ENCODE peak calls at places on chromosomes 2 and 18, in five cellular contexts. One of them, this sample, is unnamed. For H3K9me2, the result is how much of the 10 kb centered on the place peaks cover.

GRCh38 chr2:73085691-73086090 is 14.2 kb upstream of the SFXN5 start:
- DNase-seq in Karpas-422: peak
- DNase-seq in PC-9: peak
- DNase-seq in hepatocyte: peak
- DNase-seq in HCT116: no peak
- DNase-seq in this sample: peak

GRCh38 chr2:158253170-158253569 is 151.5 kb downstream of the UPP2 start:
- DNase-seq in Karpas-422: no peak
- DNase-seq in HCT116: no peak
- DNase-seq in hepatocyte: no peak
- DNase-seq in PC-9: no peak
- DNase-seq in this sample: no peak

GRCh38 chr2:215713393-215713792 is 277.5 kb upstream of the FN1 start:
- DNase-seq in HCT116: no peak
- DNase-seq in Karpas-422: no peak
- DNase-seq in hepatocyte: peak
- DNase-seq in PC-9: no peak
- DNase-seq in this sample: peak

GRCh38 chr2:52269696-52270485 is 1238.0 kb upstream of the NRXN1 start:
- DNase-seq in PC-9: no peak
- DNase-seq in hepatocyte: no peak
- DNase-seq in HCT116: no peak
- DNase-seq in Karpas-422: no peak
- DNase-seq in this sample: peak

GRCh38 chr18:44835555-44836156 is 155.0 kb downstream of the SETBP1 start:
- DNase-seq in PC-9: no peak
- DNase-seq in HCT116: no peak
- DNase-seq in hepatocyte: no peak
- DNase-seq in Karpas-422: no peak
- DNase-seq in this sample: no peak

GRCh38 chr2:50514881-50515280 is 517.1 kb downstream of the NRXN1 start:
- DNase-seq in HCT116: no peak
- DNase-seq in PC-9: no peak
- DNase-seq in hepatocyte: no peak
- DNase-seq in Karpas-422: no peak
- DNase-seq in this sample: no peak

GRCh38 chr2:86140969-86141392 is 34.9 kb downstream of the PTCD3 start:
- DNase-seq in HCT116: no peak
- DNase-seq in PC-9: no peak
- DNase-seq in Karpas-422: no peak
- DNase-seq in hepatocyte: no peak
- DNase-seq in this sample: peak

GRCh38 chr18:74251297-74252031 is 40.3 kb downstream of the CYB5A start:
- DNase-seq in PC-9: no peak
- DNase-seq in HCT116: no peak
- DNase-seq in Karpas-422: no peak
- DNase-seq in hepatocyte: peak
- DNase-seq in this sample: peak

GRCh38 chr2:236250286-236250685 is 13.9 kb downstream of the ASB18 start:
- DNase-seq in HCT116: no peak
- DNase-seq in hepatocyte: no peak
- DNase-seq in Karpas-422: no peak
- DNase-seq in PC-9: peak
- DNase-seq in this sample: no peak

GRCh38 chr2:16664809-16665745 is 557 bp downstream of the CYRIA start:
- DNase-seq in HCT116: no peak
- DNase-seq in hepatocyte: no peak
- DNase-seq in PC-9: no peak
- DNase-seq in Karpas-422: no peak
- DNase-seq in this sample: no peak

GRCh38 chr18:77481541-77481940 is 231.9 kb downstream of the GALR1 start:
- DNase-seq in Karpas-422: no peak
- DNase-seq in PC-9: no peak
- DNase-seq in hepatocyte: no peak
- DNase-seq in HCT116: no peak
- DNase-seq in this sample: no peak

GRCh38 chr18:69999671-70000070 is 52.0 kb upstream of the CD226 start:
- DNase-seq in hepatocyte: no peak
- DNase-seq in Karpas-422: no peak
- DNase-seq in HCT116: no peak
- DNase-seq in PC-9: no peak
- DNase-seq in this sample: no peak

GRCh38 chr18:28961669-28962228 is 784.8 kb upstream of the CDH2 start:
- DNase-seq in PC-9: no peak
- DNase-seq in HCT116: peak
- DNase-seq in Karpas-422: peak
- DNase-seq in hepatocyte: peak
- DNase-seq in this sample: peak

GRCh38 chr2:121066526-121066925 is 218.5 kb downstream of the TFCP2L1 start:
- DNase-seq in hepatocyte: no peak
- DNase-seq in PC-9: no peak
- DNase-seq in Karpas-422: no peak
- DNase-seq in HCT116: no peak
- DNase-seq in this sample: no peak

GRCh38 chr2:62447411-62447810 is 58.6 kb downstream of the TMEM17 start:
- DNase-seq in PC-9: no peak
- DNase-seq in HCT116: no peak
- DNase-seq in hepatocyte: no peak
- DNase-seq in Karpas-422: no peak
- DNase-seq in this sample: no peak

GRCh38 chr2:195009202-195009601 is 647.8 kb upstream of the SLC39A10 start:
- DNase-seq in PC-9: no peak
- DNase-seq in hepatocyte: no peak
- DNase-seq in Karpas-422: no peak
- DNase-seq in HCT116: no peak
- DNase-seq in this sample: peak

GRCh38 chr2:216633616-216634316 is 546 bp downstream of the IGFBP2 start:
- DNase-seq in Karpas-422: no peak
- DNase-seq in HCT116: no peak
- DNase-seq in PC-9: peak
- DNase-seq in hepatocyte: no peak
- DNase-seq in this sample: peak

GRCh38 chr2:70035344-70035844 is 51.9 kb upstream of the PCBP1 start:
- DNase-seq in hepatocyte: no peak
- DNase-seq in Karpas-422: no peak
- DNase-seq in PC-9: no peak
- DNase-seq in HCT116: no peak
- DNase-seq in this sample: peak

GRCh38 chr2:38966006-38966405 is 76.3 kb downstream of the ARHGEF33 start:
- DNase-seq in HCT116: no peak
- DNase-seq in Karpas-422: no peak
- DNase-seq in PC-9: no peak
- DNase-seq in hepatocyte: no peak
- DNase-seq in this sample: no peak

GRCh38 chr2:38957972-38958371 is 68.3 kb downstream of the ARHGEF33 start:
- DNase-seq in HCT116: no peak
- DNase-seq in hepatocyte: no peak
- DNase-seq in Karpas-422: no peak
- DNase-seq in PC-9: no peak
- DNase-seq in this sample: no peak

GRCh38 chr2:38959464-38959863 is 69.8 kb downstream of the ARHGEF33 start:
- DNase-seq in PC-9: no peak
- DNase-seq in HCT116: no peak
- DNase-seq in hepatocyte: no peak
- DNase-seq in Karpas-422: no peak
- DNase-seq in this sample: no peak

GRCh38 chr2:38959938-38960608 is 70.4 kb downstream of the ARHGEF33 start:
- DNase-seq in Karpas-422: no peak
- DNase-seq in hepatocyte: peak
- DNase-seq in HCT116: no peak
- DNase-seq in PC-9: peak
- DNase-seq in this sample: peak

GRCh38 chr2:38960609-38961320 is 71.1 kb downstream of the ARHGEF33 start:
- DNase-seq in HCT116: no peak
- DNase-seq in hepatocyte: no peak
- DNase-seq in Karpas-422: no peak
- DNase-seq in PC-9: no peak
- DNase-seq in this sample: no peak
- H3K4me3 ChIP-seq in HCT116: no peak
- H3K4me3 ChIP-seq in hepatocyte: no peak
- H3K4me3 ChIP-seq in Karpas-422: no peak
- H3K4me3 ChIP-seq in PC-9: no peak
- H3K4me3 ChIP-seq in this sample: peak

GRCh38 chr2:128640847-128641360 is 322.2 kb upstream of the HS6ST1 start:
- DNase-seq in Karpas-422: no peak
- DNase-seq in hepatocyte: no peak
- DNase-seq in HCT116: no peak
- DNase-seq in PC-9: no peak
- DNase-seq in this sample: no peak

GRCh38 chr2:128640166-128640846 is 321.6 kb upstream of the HS6ST1 start:
- DNase-seq in PC-9: no peak
- DNase-seq in hepatocyte: no peak
- DNase-seq in Karpas-422: no peak
- DNase-seq in HCT116: no peak
- DNase-seq in this sample: peak

GRCh38 chr2:128637481-128638155 is 318.9 kb upstream of the HS6ST1 start:
- DNase-seq in hepatocyte: no peak
- DNase-seq in Karpas-422: no peak
- DNase-seq in HCT116: no peak
- DNase-seq in PC-9: no peak
- DNase-seq in this sample: peak

GRCh38 chr2:128636802-128637147 is 318.1 kb upstream of the HS6ST1 start:
- DNase-seq in Karpas-422: no peak
- DNase-seq in HCT116: no peak
- DNase-seq in hepatocyte: no peak
- DNase-seq in PC-9: no peak
- DNase-seq in this sample: no peak

GRCh38 chr2:128638741-128639477 is 320.2 kb upstream of the HS6ST1 start:
- DNase-seq in Karpas-422: no peak
- DNase-seq in hepatocyte: no peak
- DNase-seq in HCT116: no peak
- DNase-seq in PC-9: no peak
- DNase-seq in this sample: peak
- H3K9me2 ChIP-seq in Karpas-422: under half
- H3K9me2 ChIP-seq in hepatocyte: under half
- H3K9me2 ChIP-seq in HCT116: under half
- H3K9me2 ChIP-seq in PC-9: under half
- H3K9me2 ChIP-seq in this sample: under half

GRCh38 chr2:28346587-28346986 is 46.1 kb upstream of the FOSL2 start:
- DNase-seq in hepatocyte: peak
- DNase-seq in HCT116: no peak
- DNase-seq in PC-9: no peak
- DNase-seq in Karpas-422: no peak
- DNase-seq in this sample: no peak

GRCh38 chr2:28343971-28344715 is 48.5 kb upstream of the FOSL2 start:
- DNase-seq in Karpas-422: no peak
- DNase-seq in hepatocyte: no peak
- DNase-seq in HCT116: no peak
- DNase-seq in PC-9: no peak
- DNase-seq in this sample: no peak

GRCh38 chr2:28345619-28346018 is 47.0 kb upstream of the FOSL2 start:
- DNase-seq in PC-9: no peak
- DNase-seq in HCT116: no peak
- DNase-seq in Karpas-422: no peak
- DNase-seq in hepatocyte: no peak
- DNase-seq in this sample: no peak

GRCh38 chr2:28343184-28343942 is 49.3 kb upstream of the FOSL2 start:
- DNase-seq in hepatocyte: no peak
- DNase-seq in HCT116: no peak
- DNase-seq in Karpas-422: no peak
- DNase-seq in PC-9: no peak
- DNase-seq in this sample: no peak

DNA sequence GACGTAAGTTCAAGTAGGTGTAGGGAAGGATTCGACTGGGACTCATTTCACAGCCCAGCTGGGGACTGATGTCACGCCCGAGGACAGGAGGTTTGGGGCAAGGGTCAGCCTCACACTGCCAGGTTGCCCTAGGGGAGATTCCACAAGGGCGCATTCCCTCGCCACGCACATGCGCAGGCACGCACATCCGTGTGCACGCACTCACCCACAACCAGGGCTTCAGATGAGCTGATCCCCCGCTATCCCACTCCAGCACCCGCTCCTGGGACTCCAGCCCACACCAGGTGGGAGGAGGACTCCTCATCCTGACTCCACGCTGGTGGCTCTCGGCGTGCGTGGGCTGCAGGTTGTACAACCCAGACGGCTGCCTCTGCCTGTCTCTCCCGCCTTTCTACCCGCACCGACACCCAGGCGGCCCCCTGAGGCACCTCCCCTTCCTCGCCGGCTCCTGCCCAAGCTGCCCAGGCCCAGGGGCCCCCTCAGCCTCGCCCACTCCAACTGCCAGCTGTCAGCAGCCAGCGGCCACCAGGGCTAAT is 47.8 kb upstream of the FOSL2 start:
- DNase-seq in hepatocyte: no peak
- DNase-seq in Karpas-422: no peak
- DNase-seq in PC-9: no peak
- DNase-seq in HCT116: no peak
- DNase-seq in this sample: no peak
- H3K4me3 ChIP-seq in hepatocyte: no peak
- H3K4me3 ChIP-seq in Karpas-422: no peak
- H3K4me3 ChIP-seq in PC-9: no peak
- H3K4me3 ChIP-seq in HCT116: no peak
- H3K4me3 ChIP-seq in this sample: no peak

GRCh38 chr2:176843208-176843607 is 369.4 kb upstream of the HNRNPA3 start:
- DNase-seq in hepatocyte: no peak
- DNase-seq in PC-9: no peak
- DNase-seq in HCT116: no peak
- DNase-seq in Karpas-422: no peak
- DNase-seq in this sample: no peak
- H3K9me2 ChIP-seq in hepatocyte: under half
- H3K9me2 ChIP-seq in PC-9: under half
- H3K9me2 ChIP-seq in HCT116: under half
- H3K9me2 ChIP-seq in Karpas-422: under half
- H3K9me2 ChIP-seq in this sample: under half

GRCh38 chr2:191758420-191759199 is 80.7 kb downstream of the NABP1 start:
- DNase-seq in Karpas-422: peak
- DNase-seq in PC-9: peak
- DNase-seq in HCT116: peak
- DNase-seq in hepatocyte: peak
- DNase-seq in this sample: peak
- H3K4me3 ChIP-seq in Karpas-422: no peak
- H3K4me3 ChIP-seq in PC-9: no peak
- H3K4me3 ChIP-seq in HCT116: peak
- H3K4me3 ChIP-seq in hepatocyte: no peak
- H3K4me3 ChIP-seq in this sample: no peak

This sample was measured in GM23248.